ENCODE peak calls at places on chromosomes 1 and 21, in nine cellular contexts. M is PC-3, Z is GM23338, J is IMR-90, D is prostate gland, Y is heart left ventricle, U is fibroblast of lung, S is psoas muscle, I is esophagus squamous epithelium. N is an unnamed sample.

GRCh38 chr1:51421961-51422360 is 91.6 kb upstream of the TTC39A start:
- DNase-seq in Y (no peak), U (peak; percentile 86), D (no peak), S (no peak), I (no peak), J (peak; percentile 82), M (peak; percentile 54), Z (peak; percentile 93), N (no peak)

GRCh38 chr1:212942679-212943392 is 7.5 kb upstream of the VASH2 start:
- DNase-seq in D (no peak), Z (no peak), Y (no peak), I (no peak), S (no peak), U (no peak), M (no peak), J (no peak), N (no peak)

GRCh38 chr1:8197493-8198282 is 120.2 kb upstream of the SLC45A1 start:
- DNase-seq in M (peak; percentile 96), Z (no peak), I (no peak), D (peak; percentile 73), U (peak; percentile 89), Y (peak; percentile 75), S (peak; percentile 73), J (peak; percentile 97), N (peak; percentile 62)

GRCh38 chr1:34406377-34406776 is 229.7 kb downstream of the C1orf94 start:
- DNase-seq in I (no peak), D (no peak), M (no peak), Z (no peak), J (no peak), U (no peak), Y (no peak), S (no peak), N (no peak)

GRCh38 chr1:204313675-204314074 is 46.1 kb downstream of the PLEKHA6 start:
- DNase-seq in S (no peak), J (no peak), Z (no peak), M (no peak), U (no peak), I (no peak), D (no peak), Y (no peak), N (no peak)

GRCh38 chr1:226827458-226827857 is 43.0 kb upstream of the PSEN2 start:
- DNase-seq in D (no peak), U (peak; percentile 20), M (peak; percentile 31), Z (peak; percentile 57), Y (no peak), I (no peak), S (peak; percentile 66), J (no peak), N (no peak)

GRCh38 chr1:71817028-71817427 is 465.3 kb downstream of the NEGR1 start:
- DNase-seq in J (no peak), I (no peak), S (no peak), Y (no peak), M (no peak), U (no peak), Z (no peak), D (no peak), N (no peak)

GRCh38 chr1:117166076-117166475 is 44.5 kb upstream of the TRIM45 start:
- DNase-seq in S (no peak), U (peak; percentile 80), I (no peak), Y (no peak), M (peak; percentile 93), Z (no peak), J (peak; percentile 95), D (no peak), N (no peak)

GRCh38 chr1:157585984-157586383 is 11.9 kb downstream of the FCRL4 start:
- DNase-seq in D (no peak), J (no peak), I (no peak), Z (peak; percentile 13), Y (no peak), M (no peak), U (no peak), S (no peak), N (no peak)

GRCh38 chr1:48093147-48093546 is 96.0 kb upstream of the TRABD2B start:
- DNase-seq in S (no peak), I (no peak), Y (no peak), J (no peak), D (no peak), Z (no peak), M (no peak), U (no peak), N (no peak)

GRCh38 chr1:24193046-24193445 is 6.0 kb upstream of the IFNLR1 start:
- DNase-seq in M (no peak), D (no peak), S (no peak), Z (peak; percentile 30), J (peak; percentile 41), I (no peak), Y (no peak), U (peak; percentile 26), N (no peak)

GRCh38 chr1:88462481-88463261 is 221.4 kb upstream of the PKN2 start:
- DNase-seq in Y (peak; percentile 66), S (peak; percentile 18), U (peak; percentile 46), D (no peak), Z (peak; percentile 80), J (peak; percentile 17), I (no peak), M (peak; percentile 17), N (no peak)

GRCh38 chr21:44370771-44371410 is 17.5 kb downstream of the TRPM2 start:
- DNase-seq in D (no peak), S (no peak), J (no peak), M (no peak), I (no peak), Y (no peak), U (no peak), Z (no peak), N (peak; percentile 75)

GRCh38 chr21:32240708-32241433 is 38.0 kb downstream of the MIS18A start:
- DNase-seq in I (no peak), Y (no peak), U (peak; percentile 82), J (peak; percentile 54), D (no peak), M (no peak), S (no peak), Z (no peak), N (no peak)

GRCh38 chr1:198811436-198811835 is 172.6 kb downstream of the PTPRC start:
- DNase-seq in I (no peak), J (no peak), M (no peak), Z (no peak), S (no peak), U (no peak), D (no peak), Y (no peak), N (no peak)

GRCh38 chr1:184882649-184883303 is 91.5 kb downstream of the NIBAN1 start:
- DNase-seq in D (peak; percentile 68), M (no peak), J (no peak), S (no peak), U (no peak), Z (peak; percentile 25), Y (no peak), I (no peak), N (no peak)

GRCh38 chr1:91742848-91743292 is 143.1 kb downstream of the TGFBR3 start:
- DNase-seq in Z (no peak), Y (no peak), J (peak; percentile 66), M (peak; percentile 39), S (peak; percentile 58), I (no peak), D (peak; percentile 55), U (peak; percentile 70), N (no peak)

GRCh38 chr1:225747566-225747965 is 30.1 kb upstream of the SRP9 start:
- DNase-seq in Y (no peak), S (no peak), D (no peak), J (no peak), Z (no peak), U (no peak), M (no peak), I (no peak), N (no peak)
- H3K27ac ChIP-seq in Y (peak overlapping the region; percentile 84), S (peak overlapping the region; percentile 85), D (peak overlapping the region; percentile 85), J (no peak overlapping the region), Z (no peak overlapping the region), U (no peak overlapping the region), M (no peak overlapping the region), I (peak overlapping the region; percentile 88), N (no peak overlapping the region)

GRCh38 chr1:68473060-68473459 is 23.3 kb upstream of the RPE65 start:
- DNase-seq in I (no peak), Z (peak; percentile 11), M (no peak), D (no peak), J (no peak), Y (no peak), U (no peak), S (no peak), N (no peak)

GRCh38 chr1:68464891-68465290 is 15.1 kb upstream of the RPE65 start:
- DNase-seq in U (no peak), M (no peak), D (no peak), Y (no peak), Z (peak; percentile 62), I (no peak), J (no peak), S (no peak), N (no peak)

DNA sequence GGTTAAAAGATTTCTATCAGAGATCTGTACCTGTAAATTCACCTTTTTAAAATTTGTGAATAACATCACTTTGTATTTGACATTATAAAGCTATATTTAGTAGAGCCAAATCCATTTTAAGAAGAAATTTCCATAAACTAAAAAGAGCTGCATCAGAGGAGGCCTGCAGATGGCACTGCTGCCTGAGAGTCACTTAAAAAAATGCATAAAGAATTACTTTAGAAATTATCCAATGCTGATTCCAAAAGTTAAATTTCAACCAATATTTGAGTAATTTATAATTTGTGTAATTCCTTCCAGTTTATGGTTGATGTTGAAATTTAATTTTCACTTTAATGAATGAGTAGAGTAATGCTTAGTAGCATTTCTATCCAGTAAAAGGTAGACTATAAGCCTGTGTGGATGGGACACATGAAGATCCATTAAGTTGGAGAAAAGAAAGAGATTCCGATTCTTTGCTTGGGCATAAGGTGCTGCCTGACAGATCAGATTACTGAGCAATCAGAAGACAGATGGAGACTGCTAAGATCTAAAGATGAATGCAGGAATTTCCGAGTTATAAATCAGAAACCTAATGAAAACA is 20.7 kb upstream of the RPE65 start:
- DNase-seq in U (peak; percentile 56), S (no peak), M (peak; percentile 22), J (peak; percentile 41), I (no peak), Z (no peak), D (no peak), Y (no peak), N (no peak)
- TF ChIP-seq CTCF in U (peak; percentile 82), S (peak; percentile 58), M (peak; percentile 81), J (peak; percentile 73), I (peak; percentile 37), Z (peak; percentile 71), D (peak; percentile 37), Y (peak; percentile 52), N (no peak)

DNA sequence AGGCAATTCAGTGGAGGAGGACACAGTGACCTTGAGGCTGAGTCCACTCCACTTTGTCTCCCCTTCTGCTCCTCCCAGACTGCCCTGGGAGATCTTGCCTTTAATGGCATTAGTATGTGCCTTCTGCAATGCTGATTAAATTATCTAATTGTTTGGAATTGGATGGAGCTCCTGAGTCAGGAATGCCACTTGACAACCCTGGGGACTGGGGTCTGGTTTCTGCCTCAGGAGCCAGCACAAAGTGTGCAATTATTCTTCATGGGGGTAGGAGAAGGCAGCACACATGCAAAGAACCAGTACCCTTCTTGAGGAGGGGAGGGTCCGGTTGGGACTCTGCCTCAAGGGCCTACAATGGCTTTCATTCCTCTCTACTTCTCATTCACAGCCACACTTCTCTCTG is 11.9 kb upstream of the PLXNA2 start:
- DNase-seq in J (no peak), Y (no peak), M (no peak), Z (no peak), S (no peak), I (no peak), D (no peak), U (no peak), N (no peak)
- H3K27ac ChIP-seq in J (no peak overlapping the region), Y (no peak overlapping the region), M (no peak overlapping the region), Z (no peak overlapping the region), S (no peak overlapping the region), I (no peak overlapping the region), D (no peak overlapping the region), U (no peak overlapping the region), N (no peak overlapping the region)

GRCh38 chr1:41280189-41281032 is 38.3 kb upstream of the SCMH1 start:
- DNase-seq in I (no peak), D (no peak), U (no peak), S (no peak), M (no peak), J (no peak), Y (no peak), Z (no peak), N (no peak)
- TF ChIP-seq CTCF in I (no peak), D (no peak), U (no peak), S (no peak), M (no peak), J (no peak), Y (no peak), Z (no peak), N (no peak)

N was measured in spleen.